ENCODE peak calls at places on chromosomes 3 and 15, in four cellular contexts. H is neuronal stem cell; W is CD8-positive, alpha-beta memory T cell; L is hepatocyte. Y is an unnamed sample. For H3K4me1, the result is how much of the 10 kb centered on the place peaks cover.

GRCh38 chr3:186108106-186108940 is 566 bp downstream of the ETV5 start:
- DNase-seq in H (peak), W (peak), L (peak), Y (no peak)

GRCh38 chr15:63600001-63600645 is 2.9 kb downstream of the FBXL22 start:
- DNase-seq in H (peak), W (no peak), L (peak), Y (peak)

GRCh38 chr15:27244047-27244446 is 273.1 kb downstream of the GABRG3 start:
- DNase-seq in H (no peak), W (no peak), L (no peak), Y (no peak)

GRCh38 chr15:60917469-60918130 is 311.5 kb downstream of the RORA start:
- DNase-seq in H (no peak), W (no peak), L (peak), Y (peak)

GRCh38 chr15:88529021-88529630 is 17.4 kb downstream of the DET1 start:
- DNase-seq in H (no peak), W (no peak), L (no peak), Y (no peak)

GRCh38 chr3:99579246-99579645 is 59.1 kb upstream of the COL8A1 start:
- DNase-seq in H (no peak), W (no peak), L (peak), Y (no peak)

GRCh38 chr15:27328616-27329015 is 357.6 kb downstream of the GABRG3 start:
- DNase-seq in H (no peak), W (no peak), L (no peak), Y (no peak)

GRCh38 chr3:80190051-80190450 is 422.3 kb upstream of the ROBO1 start:
- DNase-seq in H (no peak), W (no peak), L (peak), Y (no peak)

GRCh38 chr15:44545934-44546802 is 9.2 kb downstream of the EIF3J start:
- DNase-seq in H (no peak), W (no peak), L (no peak), Y (peak)

GRCh38 chr3:27134165-27134796 is 234.9 kb downstream of the NEK10 start:
- DNase-seq in H (peak), W (peak), L (peak), Y (peak)

GRCh38 chr15:96160269-96160668 is 170.2 kb upstream of the NR2F2 start:
- DNase-seq in H (no peak), W (no peak), L (peak), Y (no peak)

GRCh38 chr15:87357608-87358007 is 898.9 kb downstream of the NTRK3 start:
- DNase-seq in H (no peak), W (no peak), L (no peak), Y (no peak)

GRCh38 chr3:10935028-10935427 is 57.5 kb upstream of the SLC6A1 start:
- DNase-seq in H (no peak), W (no peak), L (no peak), Y (no peak)

GRCh38 chr15:78302579-78302978 is 3.2 kb upstream of the SKIC8 start:
- DNase-seq in H (no peak), W (no peak), L (no peak), Y (no peak)

GRCh38 chr3:52374173-52374572 is 58.1 kb downstream of the DNAH1 start:
- DNase-seq in H (no peak), W (no peak), L (no peak), Y (no peak)

GRCh38 chr15:66024998-66025397 is 155.7 kb downstream of the RAB11A start:
- DNase-seq in H (no peak), W (no peak), L (peak), Y (no peak)

GRCh38 chr3:104132566-104132997 is 1234.1 kb upstream of the ALCAM start:
- DNase-seq in H (no peak), W (no peak), L (no peak), Y (no peak)

GRCh38 chr15:63348392-63348791 is 33.3 kb downstream of the CA12 start:
- DNase-seq in H (no peak), W (no peak), L (peak), Y (no peak)

GRCh38 chr15:31607656-31608055 is 281.0 kb downstream of the KLF13 start:
- DNase-seq in H (no peak), W (no peak), L (no peak), Y (no peak)

GRCh38 chr15:52784799-52785671 is 5.1 kb downstream of the ONECUT1 start:
- DNase-seq in H (peak), W (no peak), L (no peak), Y (no peak)

DNA sequence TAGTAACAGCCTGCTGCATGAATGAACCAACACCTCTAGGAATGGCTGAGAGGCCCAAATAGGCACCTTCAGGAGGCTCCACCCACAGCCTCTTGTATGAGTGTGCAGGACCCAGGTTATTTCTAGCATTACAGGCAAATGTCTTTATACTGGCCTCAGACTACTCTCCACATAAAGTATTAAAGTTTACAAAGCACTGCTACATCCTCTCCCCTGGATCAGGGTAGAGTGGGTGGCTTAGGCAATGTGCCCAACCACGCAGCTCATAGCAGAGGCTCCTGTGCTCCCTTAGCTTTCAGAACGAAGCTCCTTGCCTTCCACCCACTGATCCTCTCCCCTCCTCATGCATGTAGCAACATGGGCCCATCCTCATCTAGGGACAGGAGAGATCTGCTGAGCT is 16.3 kb downstream of the TMEM43 start:
- DNase-seq in H (no peak), W (peak), L (no peak), Y (no peak)
- H3K4me1 ChIP-seq in H (under half), W (half or more), L (under half), Y (under half)

DNA sequence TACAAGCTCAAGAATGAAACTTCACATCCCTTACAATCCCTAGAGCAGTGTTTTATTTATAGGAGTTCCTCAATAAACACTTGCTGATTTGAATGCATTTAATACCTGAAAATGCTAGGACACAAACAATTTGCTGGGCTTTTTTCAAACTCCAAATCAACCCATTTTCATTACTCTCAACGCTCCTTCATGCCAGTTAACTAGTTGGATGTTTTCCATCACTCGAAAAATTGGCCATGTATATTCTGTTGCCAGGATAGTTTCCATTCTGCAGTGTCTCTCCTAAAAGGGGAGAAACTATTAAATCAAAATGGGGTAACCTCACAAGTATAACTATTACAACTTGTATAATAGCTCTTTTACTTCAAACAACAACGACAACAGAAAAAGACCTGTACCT is 1.2 kb downstream of the GBE1 start:
- DNase-seq in H (no peak), W (no peak), L (no peak), Y (no peak)
- H3K4me3 ChIP-seq in H (no peak), W (peak), L (peak), Y (peak)

GRCh38 chr3:152388631-152389030 is 119.9 kb downstream of the MBNL1 start:
- DNase-seq in H (no peak), W (no peak), L (no peak), Y (no peak)

GRCh38 chr3:152392474-152392873 is 123.7 kb downstream of the MBNL1 start:
- DNase-seq in H (no peak), W (no peak), L (no peak), Y (no peak)

GRCh38 chr3:152390647-152391046 is 121.9 kb downstream of the MBNL1 start:
- DNase-seq in H (no peak), W (no peak), L (no peak), Y (no peak)

GRCh38 chr3:152391671-152392070 is 122.9 kb downstream of the MBNL1 start:
- DNase-seq in H (no peak), W (no peak), L (no peak), Y (no peak)

DNA sequence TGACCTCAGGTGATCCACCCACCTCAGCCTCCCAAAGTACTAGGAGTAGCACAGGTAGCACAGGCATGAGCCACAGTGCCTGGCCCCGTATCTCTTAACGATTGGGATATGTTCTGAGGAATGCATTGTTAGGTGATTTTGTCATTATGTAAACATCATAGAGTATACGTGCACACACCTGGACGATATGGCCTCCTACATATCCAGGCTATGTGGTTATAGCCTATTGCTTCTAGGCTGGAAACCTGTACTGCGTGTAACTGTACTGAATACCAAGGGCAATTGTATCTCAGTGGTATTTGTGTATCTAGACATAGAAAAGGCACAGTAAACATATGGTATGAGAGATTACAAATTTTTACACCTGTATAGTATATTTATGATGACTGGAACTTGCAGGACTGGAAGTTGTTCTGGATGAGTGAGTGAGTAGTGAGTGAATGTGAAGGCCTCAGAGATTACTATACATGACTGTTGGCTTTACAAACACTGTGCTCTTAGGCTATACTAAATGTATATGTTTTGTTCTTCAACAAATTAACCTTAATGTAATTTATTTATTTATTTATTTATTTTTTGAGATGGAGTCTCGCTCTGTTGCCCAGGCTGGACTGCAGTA is 120.7 kb downstream of the MBNL1 start:
- DNase-seq in H (no peak), W (no peak), L (no peak), Y (no peak)
- H3K4me1 ChIP-seq in H (under half), W (half or more), L (under half), Y (half or more)

DNA sequence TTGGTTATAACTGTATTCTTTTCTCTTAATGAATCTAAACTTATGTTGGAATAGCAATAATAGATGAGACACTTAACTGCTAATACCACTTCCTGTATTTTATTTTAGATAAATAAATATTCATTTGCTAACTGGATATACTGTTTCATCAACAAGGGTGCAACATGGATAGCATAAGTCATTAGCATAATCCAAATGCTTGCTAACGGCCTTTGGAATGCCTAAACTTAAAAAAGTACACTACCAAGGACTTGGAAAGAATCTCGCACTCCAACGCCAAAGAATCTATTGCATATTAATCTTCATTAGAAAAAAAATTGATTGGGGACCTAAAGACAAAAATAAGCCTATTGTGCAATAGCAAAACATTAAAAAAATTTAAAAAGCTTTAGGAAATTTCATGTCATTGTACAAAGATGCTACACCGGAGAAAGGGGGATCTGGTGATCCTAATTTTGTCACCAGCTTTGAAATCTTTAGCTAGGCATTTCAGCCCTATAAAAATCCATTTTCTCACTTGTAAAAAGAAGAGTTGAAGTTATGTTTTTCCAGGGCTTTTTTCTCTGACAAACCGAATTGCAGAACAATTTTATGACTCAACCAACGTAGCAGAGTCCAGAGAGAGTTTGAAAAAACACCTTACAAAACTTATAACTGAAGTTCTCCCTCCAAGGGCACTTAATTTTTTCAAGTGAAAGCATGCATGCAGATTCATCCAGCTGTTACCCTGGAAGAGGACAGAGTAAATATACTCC is 4.1 kb downstream of the VGLL3 start:
- DNase-seq in H (no peak), W (no peak), L (no peak), Y (no peak)
- H3K4me3 ChIP-seq in H (no peak), W (no peak), L (no peak), Y (no peak)

DNA sequence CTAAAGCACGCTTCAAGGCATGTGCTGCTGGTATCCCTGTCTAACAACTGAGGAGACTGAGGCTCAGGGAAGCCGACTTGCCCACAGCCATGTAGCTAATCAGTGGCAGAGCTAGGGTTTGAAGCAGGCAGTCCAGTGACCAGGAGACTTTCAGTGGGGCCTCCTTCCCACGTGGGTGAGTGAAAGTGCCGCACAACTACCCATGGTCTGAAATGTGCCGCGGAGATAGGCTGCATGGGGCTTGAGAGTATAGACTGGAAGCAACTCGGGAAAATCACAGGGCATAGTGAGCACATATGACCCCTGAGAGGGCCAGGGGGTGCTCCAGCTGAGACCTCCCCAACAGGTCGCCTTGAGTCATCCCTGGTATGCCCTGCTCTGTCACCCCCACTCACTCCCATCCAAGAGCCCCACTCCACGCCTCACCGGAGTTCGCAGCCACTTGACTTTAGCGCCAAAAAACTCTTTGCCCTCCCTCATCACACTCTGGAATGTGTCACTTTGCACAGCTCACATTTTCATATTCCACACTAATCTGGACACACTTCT is 19.1 kb downstream of the FAM174B start:
- DNase-seq in H (no peak), W (no peak), L (no peak), Y (no peak)
- H3K4me1 ChIP-seq in H (under half), W (under half), L (under half), Y (under half)

GRCh38 chr15:29968099-29968892 is 114.5 kb upstream of the GOLGA8J start:
- DNase-seq in H (peak), W (no peak), L (peak), Y (no peak)
- H3K4me3 ChIP-seq in H (peak), W (no peak), L (peak), Y (no peak)